ENCODE peak calls at places on chromosome 5, in six cellular contexts. One of them, this sample, is unnamed.

GRCh38 chr5:33205727-33206410 is 234.9 kb upstream of the TARS1 start:
- DNase-seq in tibial artery: no peak
- DNase-seq in thyroid gland: peak; percentile 40
- DNase-seq in cardiac muscle cell: no peak
- DNase-seq in testis: no peak
- DNase-seq in HepG2: peak; percentile 4
- DNase-seq in this sample: no peak

GRCh38 chr5:172282277-172283019 is 1.1 kb downstream of the UBTD2 start:
- DNase-seq in tibial artery: no peak
- DNase-seq in HepG2: no peak
- DNase-seq in cardiac muscle cell: no peak
- DNase-seq in thyroid gland: no peak
- DNase-seq in testis: no peak
- DNase-seq in this sample: no peak

GRCh38 chr5:139248826-139249453 is 44.6 kb upstream of the MATR3 start:
- DNase-seq in HepG2: no peak
- DNase-seq in tibial artery: no peak
- DNase-seq in thyroid gland: no peak
- DNase-seq in cardiac muscle cell: no peak
- DNase-seq in testis: no peak
- DNase-seq in this sample: no peak

GRCh38 chr5:56340196-56340980 is 107.3 kb upstream of the ANKRD55 start:
- DNase-seq in thyroid gland: no peak
- DNase-seq in tibial artery: no peak
- DNase-seq in HepG2: no peak
- DNase-seq in testis: no peak
- DNase-seq in cardiac muscle cell: no peak
- DNase-seq in this sample: no peak

GRCh38 chr5:157857821-157858526 is 971 bp downstream of the CLINT1 start:
- DNase-seq in HepG2: no peak
- DNase-seq in testis: no peak
- DNase-seq in tibial artery: no peak
- DNase-seq in thyroid gland: no peak
- DNase-seq in cardiac muscle cell: peak; percentile 11
- DNase-seq in this sample: no peak

GRCh38 chr5:43073597-43074546 is 33.8 kb upstream of the ANXA2R start:
- DNase-seq in HepG2: peak; percentile 49
- DNase-seq in cardiac muscle cell: peak; percentile 52
- DNase-seq in tibial artery: no peak
- DNase-seq in testis: peak; percentile 45
- DNase-seq in thyroid gland: no peak
- DNase-seq in this sample: peak; percentile 58

GRCh38 chr5:158054388-158055092 is 195.6 kb upstream of the CLINT1 start:
- DNase-seq in tibial artery: no peak
- DNase-seq in cardiac muscle cell: no peak
- DNase-seq in testis: no peak
- DNase-seq in HepG2: no peak
- DNase-seq in thyroid gland: no peak
- DNase-seq in this sample: no peak

GRCh38 chr5:108028411-108028810 is 353.5 kb downstream of the FBXL17 start:
- DNase-seq in HepG2: no peak
- DNase-seq in tibial artery: no peak
- DNase-seq in testis: no peak
- DNase-seq in cardiac muscle cell: peak; percentile 8
- DNase-seq in thyroid gland: no peak
- DNase-seq in this sample: peak; percentile 36

GRCh38 chr5:140591747-140592372 is 27.2 kb downstream of the SLC35A4 start:
- DNase-seq in testis: no peak
- DNase-seq in cardiac muscle cell: no peak
- DNase-seq in tibial artery: no peak
- DNase-seq in HepG2: no peak
- DNase-seq in thyroid gland: no peak
- DNase-seq in this sample: no peak

GRCh38 chr5:149924481-149924880 is 20.1 kb downstream of the PDE6A start:
- DNase-seq in tibial artery: no peak
- DNase-seq in thyroid gland: no peak
- DNase-seq in testis: no peak
- DNase-seq in cardiac muscle cell: no peak
- DNase-seq in HepG2: no peak
- DNase-seq in this sample: no peak

GRCh38 chr5:143400541-143401252 is 2.8 kb downstream of the NR3C1 start:
- DNase-seq in testis: peak; percentile 20
- DNase-seq in HepG2: no peak
- DNase-seq in cardiac muscle cell: no peak
- DNase-seq in thyroid gland: no peak
- DNase-seq in tibial artery: peak; percentile 57
- DNase-seq in this sample: no peak

GRCh38 chr5:150409638-150410523 is 2.8 kb downstream of the CD74 start:
- DNase-seq in HepG2: peak; percentile 77
- DNase-seq in cardiac muscle cell: peak; percentile 89
- DNase-seq in tibial artery: peak; percentile 90
- DNase-seq in thyroid gland: peak; percentile 85
- DNase-seq in testis: peak; percentile 91
- DNase-seq in this sample: peak; percentile 83

GRCh38 chr5:58002318-58002717 is 457.6 kb downstream of the PLK2 start:
- DNase-seq in thyroid gland: no peak
- DNase-seq in testis: no peak
- DNase-seq in cardiac muscle cell: no peak
- DNase-seq in tibial artery: no peak
- DNase-seq in HepG2: no peak
- DNase-seq in this sample: no peak

GRCh38 chr5:119287547-119288073 is 68.2 kb upstream of the TNFAIP8 start:
- DNase-seq in testis: no peak
- DNase-seq in tibial artery: no peak
- DNase-seq in HepG2: no peak
- DNase-seq in thyroid gland: no peak
- DNase-seq in cardiac muscle cell: no peak
- DNase-seq in this sample: peak; percentile 12

GRCh38 chr5:149320791-149321330 is 24.4 kb upstream of the GRPEL2 start:
- DNase-seq in thyroid gland: peak; percentile 93
- DNase-seq in tibial artery: peak; percentile 75
- DNase-seq in testis: peak; percentile 94
- DNase-seq in HepG2: peak; percentile 94
- DNase-seq in cardiac muscle cell: peak; percentile 94
- DNase-seq in this sample: peak; percentile 95

GRCh38 chr5:146919304-146919703 is 40.7 kb upstream of the PPP2R2B start:
- DNase-seq in tibial artery: no peak
- DNase-seq in HepG2: no peak
- DNase-seq in testis: no peak
- DNase-seq in thyroid gland: no peak
- DNase-seq in cardiac muscle cell: no peak
- DNase-seq in this sample: no peak

GRCh38 chr5:136115183-136115865 is 17.3 kb upstream of the SMAD5 start:
- DNase-seq in tibial artery: no peak
- DNase-seq in cardiac muscle cell: no peak
- DNase-seq in HepG2: no peak
- DNase-seq in thyroid gland: no peak
- DNase-seq in testis: no peak
- DNase-seq in this sample: no peak

GRCh38 chr5:72366324-72366976 is 46.3 kb downstream of the PTCD2 start:
- DNase-seq in thyroid gland: peak; percentile 80
- DNase-seq in testis: peak; percentile 87
- DNase-seq in tibial artery: peak; percentile 76
- DNase-seq in cardiac muscle cell: peak; percentile 86
- DNase-seq in HepG2: peak; percentile 67
- DNase-seq in this sample: peak; percentile 67

GRCh38 chr5:16457451-16457850 is 8.1 kb downstream of the ZNF622 start:
- DNase-seq in testis: no peak
- DNase-seq in cardiac muscle cell: peak; percentile 13
- DNase-seq in HepG2: no peak
- DNase-seq in thyroid gland: no peak
- DNase-seq in tibial artery: no peak
- DNase-seq in this sample: no peak

GRCh38 chr5:16455670-16456069 is 9.9 kb downstream of the ZNF622 start:
- DNase-seq in thyroid gland: no peak
- DNase-seq in tibial artery: no peak
- DNase-seq in testis: no peak
- DNase-seq in HepG2: no peak
- DNase-seq in cardiac muscle cell: no peak
- DNase-seq in this sample: no peak

GRCh38 chr5:16454686-16455085 is 10.9 kb downstream of the ZNF622 start:
- DNase-seq in tibial artery: no peak
- DNase-seq in thyroid gland: no peak
- DNase-seq in testis: no peak
- DNase-seq in HepG2: no peak
- DNase-seq in cardiac muscle cell: no peak
- DNase-seq in this sample: no peak

GRCh38 chr5:16457853-16458252 is 7.7 kb downstream of the ZNF622 start:
- DNase-seq in cardiac muscle cell: no peak
- DNase-seq in tibial artery: no peak
- DNase-seq in HepG2: no peak
- DNase-seq in testis: no peak
- DNase-seq in thyroid gland: no peak
- DNase-seq in this sample: no peak

DNA sequence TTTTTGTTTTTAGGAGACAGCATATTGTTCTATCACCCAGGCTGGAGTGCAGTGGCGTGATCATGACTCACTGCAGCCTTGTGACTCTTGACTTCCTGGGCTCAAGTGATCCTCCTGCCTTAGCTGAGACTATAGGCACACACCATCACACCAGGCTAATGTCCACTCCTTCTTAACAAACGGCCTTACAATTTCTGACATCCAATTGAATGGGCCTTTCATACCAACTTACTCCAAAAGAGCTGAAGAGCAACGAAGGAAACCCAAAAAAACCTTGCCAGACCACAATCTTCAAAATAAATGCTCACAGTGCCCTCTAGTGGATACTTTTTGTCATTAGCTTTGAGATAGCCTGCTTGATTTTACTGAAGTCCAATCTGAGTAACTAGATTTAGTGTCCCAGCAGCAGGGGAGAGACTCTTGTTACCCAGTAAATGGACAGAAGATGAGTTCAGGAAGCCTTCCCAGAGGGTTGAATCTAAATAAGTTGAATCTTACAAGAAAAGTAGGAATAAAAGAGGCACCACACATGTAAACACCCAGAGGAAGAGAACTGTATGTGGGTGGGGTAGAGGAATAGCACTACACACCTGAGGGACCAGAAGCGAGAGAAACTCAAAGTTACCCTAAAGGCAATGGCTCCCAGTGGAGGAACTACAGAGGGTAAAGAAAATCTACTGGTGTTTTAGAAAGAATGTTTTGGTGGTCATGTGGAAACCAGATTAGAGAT is 9.3 kb downstream of the ZNF622 start:
- DNase-seq in tibial artery: no peak
- DNase-seq in thyroid gland: peak; percentile 25
- DNase-seq in HepG2: peak; percentile 48
- DNase-seq in cardiac muscle cell: peak; percentile 77
- DNase-seq in testis: peak; percentile 25
- DNase-seq in this sample: no peak
- H3K36me3 ChIP-seq in tibial artery: peaks cover 65% of the 10 kb centered on the region
- H3K36me3 ChIP-seq in thyroid gland: peaks cover 20% of the 10 kb centered on the region
- H3K36me3 ChIP-seq in HepG2: peaks cover 76% of the 10 kb centered on the region
- H3K36me3 ChIP-seq in cardiac muscle cell: peaks cover 46% of the 10 kb centered on the region
- H3K36me3 ChIP-seq in testis: no peaks in the 10 kb centered on the region
- H3K36me3 ChIP-seq in this sample: peaks cover 80% of the 10 kb centered on the region

DNA sequence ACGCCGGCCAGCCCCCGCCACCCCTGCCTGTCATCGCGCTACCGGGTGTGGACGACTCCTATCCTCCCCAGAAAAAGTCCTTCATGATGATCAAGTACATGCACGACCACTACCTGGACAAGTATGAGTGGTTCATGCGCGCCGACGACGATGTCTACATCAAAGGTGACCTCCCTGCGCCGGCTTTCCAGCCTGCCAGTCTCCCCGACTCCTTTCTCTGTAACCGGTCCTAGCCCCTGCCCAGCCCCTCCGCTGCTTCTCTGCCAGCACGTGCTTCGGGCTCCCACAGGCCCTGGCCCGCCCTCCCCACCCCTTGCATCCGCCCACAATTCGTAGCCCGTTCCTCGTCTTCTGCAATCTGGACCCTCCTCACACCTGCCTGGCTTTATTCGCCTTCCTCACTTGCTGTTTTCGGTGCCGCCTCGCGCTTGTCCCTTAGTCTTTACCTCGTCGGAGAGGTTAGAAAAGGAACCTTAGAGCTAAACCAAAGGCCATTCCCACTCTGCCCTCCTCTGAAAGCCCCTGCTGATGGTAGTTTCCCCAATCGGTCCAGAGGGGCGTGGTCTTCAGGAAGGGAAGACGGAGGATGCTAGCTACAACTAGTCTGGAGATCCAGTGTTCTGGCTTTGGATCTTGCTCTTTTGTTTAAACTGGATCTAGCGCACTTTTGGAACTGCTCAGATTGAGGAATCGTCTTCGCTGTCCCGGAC is 1.4 kb downstream of the CHSY3 start:
- DNase-seq in tibial artery: peak; percentile 65
- DNase-seq in testis: peak; percentile 20
- DNase-seq in thyroid gland: peak; percentile 6
- DNase-seq in HepG2: no peak
- DNase-seq in cardiac muscle cell: peak; percentile 34
- DNase-seq in this sample: no peak
- H3K4me3 ChIP-seq in tibial artery: peak overlapping the region; percentile 88
- H3K4me3 ChIP-seq in testis: peak overlapping the region; percentile 79
- H3K4me3 ChIP-seq in thyroid gland: peak overlapping the region; percentile 55
- H3K4me3 ChIP-seq in HepG2: peak overlapping the region; percentile 57
- H3K4me3 ChIP-seq in cardiac muscle cell: peak overlapping the region; percentile 53
- H3K4me3 ChIP-seq in this sample: no peak overlapping the region

DNA sequence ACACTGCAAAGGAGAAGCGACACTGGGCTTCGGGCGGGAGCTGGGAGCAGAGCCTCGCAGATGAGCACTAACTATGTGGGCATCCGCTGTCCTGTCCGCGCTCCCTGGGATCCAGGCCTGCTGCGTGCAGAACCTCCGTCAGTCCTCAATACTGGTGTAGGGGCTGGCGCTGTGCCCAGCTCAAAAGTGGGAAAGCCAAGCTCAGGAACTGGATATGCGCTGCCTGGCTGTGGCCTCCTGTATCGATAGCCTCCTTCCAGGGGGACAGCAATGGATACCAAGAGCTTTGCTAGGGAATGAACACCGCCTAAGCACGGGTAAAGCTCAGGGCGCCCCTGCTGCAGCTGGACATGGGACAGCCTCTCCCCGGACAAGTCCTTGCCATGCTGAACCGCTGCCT is 270.4 kb downstream of the NSG2 start:
- DNase-seq in tibial artery: peak; percentile 60
- DNase-seq in cardiac muscle cell: no peak
- DNase-seq in testis: no peak
- DNase-seq in thyroid gland: no peak
- DNase-seq in HepG2: no peak
- DNase-seq in this sample: peak; percentile 51
- H3K27me3 ChIP-seq in tibial artery: peaks cover 62% of the 10 kb centered on the region
- H3K27me3 ChIP-seq in cardiac muscle cell: peaks cover 25% of the 10 kb centered on the region
- H3K27me3 ChIP-seq in testis: no peaks in the 10 kb centered on the region
- H3K27me3 ChIP-seq in thyroid gland: peaks cover 3% of the 10 kb centered on the region
- H3K27me3 ChIP-seq in HepG2: peaks cover 47% of the 10 kb centered on the region
- H3K27me3 ChIP-seq in this sample: no peaks in the 10 kb centered on the region

DNA sequence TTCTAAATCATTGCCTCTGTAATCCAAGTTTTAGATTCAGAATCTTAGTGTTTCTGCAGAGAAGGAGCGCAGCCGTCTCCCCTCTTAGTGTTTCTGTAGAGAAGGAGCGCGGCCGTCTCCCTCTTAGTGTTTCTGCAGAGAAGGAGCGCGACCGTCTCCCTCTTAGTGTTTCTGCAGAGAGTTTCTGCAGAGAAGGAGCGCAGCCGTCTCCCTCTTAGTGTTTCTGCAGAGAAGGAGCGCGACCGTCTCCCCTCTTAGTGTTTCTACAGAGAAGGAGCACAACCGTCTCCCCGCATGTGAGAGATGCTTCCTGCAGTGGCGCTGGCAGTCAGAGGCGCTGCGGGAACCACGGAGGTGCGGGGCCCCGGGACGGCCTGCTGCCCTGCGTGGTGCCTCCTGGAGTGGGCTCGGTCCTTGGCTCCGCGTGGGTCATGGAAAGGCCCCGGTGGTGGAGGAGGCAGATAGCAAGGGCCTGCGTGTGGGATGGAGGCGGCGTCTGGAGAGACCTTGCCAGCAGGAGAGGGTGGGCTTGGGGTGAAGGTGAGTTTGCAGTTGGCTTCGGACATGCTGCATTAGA is 10.9 kb downstream of the CEP72 start:
- DNase-seq in HepG2: no peak
- DNase-seq in cardiac muscle cell: no peak
- DNase-seq in thyroid gland: no peak
- DNase-seq in tibial artery: no peak
- DNase-seq in testis: no peak
- DNase-seq in this sample: peak; percentile 8
- H3K36me3 ChIP-seq in HepG2: peaks cover 90% of the 10 kb centered on the region
- H3K36me3 ChIP-seq in cardiac muscle cell: peaks cover 10% of the 10 kb centered on the region
- H3K36me3 ChIP-seq in thyroid gland: peaks cover 16% of the 10 kb centered on the region
- H3K36me3 ChIP-seq in tibial artery: peaks cover 25% of the 10 kb centered on the region
- H3K36me3 ChIP-seq in testis: no peaks in the 10 kb centered on the region
- H3K36me3 ChIP-seq in this sample: peaks cover 52% of the 10 kb centered on the region

This sample was measured in BE2C.